ENCODE peak calls at places on chromosome 18, in four cellular contexts. X is GM23338, Z is endodermal cell, M is suprapubic skin. N is an unnamed sample.

GRCh38 chr18:6891788-6892187 is 162.3 kb downstream of the ARHGAP28 start:
- DNase-seq in X (no peak), Z (no peak), M (no peak), N (no peak)

GRCh38 chr18:31225668-31226067 is 63.0 kb upstream of the DSC1 start:
- DNase-seq in X (peak), Z (peak), M (no peak), N (no peak)

GRCh38 chr18:3541549-3542386 is 91.8 kb downstream of the TGIF1 start:
- DNase-seq in X (no peak), Z (no peak), M (no peak), N (no peak)

GRCh38 chr18:23619388-23619873 is 33.1 kb upstream of the NPC1 start:
- DNase-seq in X (peak), Z (no peak), M (no peak), N (no peak)

GRCh38 chr18:32049393-32050161 is 31.0 kb downstream of the RNF125 start:
- DNase-seq in X (no peak), Z (no peak), M (no peak), N (peak)

GRCh38 chr18:23207191-23207955 is 72.1 kb downstream of the CABLES1 start:
- DNase-seq in X (peak), Z (peak), M (peak), N (no peak)

GRCh38 chr18:12408247-12408869 is 629 bp downstream of the PRELID3A start:
- DNase-seq in X (no peak), Z (no peak), M (no peak), N (peak)

GRCh38 chr18:14970027-14970426 is 222.1 kb downstream of the ANKRD30B start:
- DNase-seq in X (no peak), Z (no peak), M (no peak), N (no peak)

GRCh38 chr18:74331404-74331803 is 15.8 kb downstream of the C18orf63 start:
- DNase-seq in X (peak), Z (no peak), M (no peak), N (peak)

GRCh38 chr18:42644729-42645131 is 470.8 kb downstream of the RIT2 start:
- DNase-seq in X (no peak), Z (no peak), M (no peak), N (no peak)

GRCh38 chr18:2657043-2657512 is 1.6 kb downstream of the SMCHD1 start:
- DNase-seq in X (no peak), Z (no peak), M (no peak), N (peak)

GRCh38 chr18:42363446-42363845 is 408.4 kb downstream of the PIK3C3 start:
- DNase-seq in X (no peak), Z (no peak), M (no peak), N (peak)

GRCh38 chr18:5630057-5630765 is 86.4 kb upstream of the EPB41L3 start:
- DNase-seq in X (peak), Z (peak), M (peak), N (peak)

GRCh38 chr18:2536493-2536892 is 34.8 kb downstream of the METTL4 start:
- DNase-seq in X (no peak), Z (no peak), M (no peak), N (no peak)

GRCh38 chr18:54690198-54690597 is 99.2 kb downstream of the DYNAP start:
- DNase-seq in X (no peak), Z (no peak), M (no peak), N (no peak)

GRCh38 chr18:36711014-36711725 is 117.6 kb downstream of the TPGS2 start:
- DNase-seq in X (no peak), Z (no peak), M (no peak), N (no peak)

GRCh38 chr18:53950545-53950944 is 273.9 kb downstream of the MBD2 start:
- DNase-seq in X (peak), Z (no peak), M (no peak), N (no peak)

GRCh38 chr18:79367480-79367879 is 28.2 kb upstream of the NFATC1 start:
- DNase-seq in X (no peak), Z (no peak), M (peak), N (no peak)

GRCh38 chr18:2513616-2514015 is 57.7 kb downstream of the METTL4 start:
- DNase-seq in X (no peak), Z (no peak), M (no peak), N (no peak)

GRCh38 chr18:21110667-21111350 is 804 bp downstream of the ROCK1 start:
- DNase-seq in X (peak), Z (peak), M (no peak), N (peak)

GRCh38 chr18:79695269-79695668 is 15.7 kb downstream of the CTDP1 start:
- DNase-seq in X (no peak), Z (no peak), M (no peak), N (no peak)

GRCh38 chr18:77086656-77087390 is 45.8 kb downstream of the MBP start:
- DNase-seq in X (peak), Z (peak), M (no peak), N (no peak)

GRCh38 chr18:79574938-79575525 is 104.6 kb upstream of the CTDP1 start:
- DNase-seq in X (no peak), Z (peak), M (peak), N (no peak)

GRCh38 chr18:28120811-28121210 is 56.1 kb downstream of the CDH2 start:
- DNase-seq in X (no peak), Z (no peak), M (no peak), N (no peak)

GRCh38 chr18:54923339-54923956 is 35.8 kb downstream of the CCDC68 start:
- DNase-seq in X (no peak), Z (no peak), M (no peak), N (no peak)

GRCh38 chr18:21109936-21110666 is 1.5 kb downstream of the ROCK1 start:
- DNase-seq in X (no peak), Z (no peak), M (no peak), N (peak)

GRCh38 chr18:80197490-80197889 is 49.8 kb downstream of the PARD6G start:
- DNase-seq in X (no peak), Z (peak), M (no peak), N (no peak)

GRCh38 chr18:3920832-3921231 is 470.9 kb downstream of the TGIF1 start:
- DNase-seq in X (no peak), Z (no peak), M (no peak), N (no peak)

GRCh38 chr18:55398858-55399257 is 189.1 kb downstream of the TCF4 start:
- DNase-seq in X (no peak), Z (no peak), M (no peak), N (no peak)

GRCh38 chr18:11391636-11392035 is 217.8 kb upstream of the SLC35G4 start:
- DNase-seq in X (no peak), Z (no peak), M (no peak), N (no peak)

GRCh38 chr18:55073116-55073515 is 113.9 kb upstream of the CCDC68 start:
- DNase-seq in X (no peak), Z (no peak), M (no peak), N (no peak)

GRCh38 chr18:23972416-23972815 is 42.1 kb upstream of the TTC39C start:
- DNase-seq in X (no peak), Z (no peak), M (no peak), N (no peak)

GRCh38 chr18:77077836-77078456 is 54.6 kb downstream of the MBP start:
- DNase-seq in X (no peak), Z (no peak), M (no peak), N (no peak)

GRCh38 chr18:22170421-22171262 is 1.3 kb downstream of the GATA6 start:
- DNase-seq in X (peak), Z (peak), M (peak), N (peak)

GRCh38 chr18:49669403-49669802 is 107.5 kb downstream of the LIPG start:
- DNase-seq in X (no peak), Z (no peak), M (no peak), N (no peak)

GRCh38 chr18:2417861-2418610 is 153.3 kb downstream of the METTL4 start:
- DNase-seq in X (no peak), Z (no peak), M (no peak), N (no peak)

GRCh38 chr18:35041752-35042379 is 653 bp downstream of the MAPRE2 start:
- DNase-seq in X (no peak), Z (peak), M (no peak), N (no peak)
- TF ChIP-seq CTCF in X (no peak), Z (peak), M (no peak), N (no peak)

DNA sequence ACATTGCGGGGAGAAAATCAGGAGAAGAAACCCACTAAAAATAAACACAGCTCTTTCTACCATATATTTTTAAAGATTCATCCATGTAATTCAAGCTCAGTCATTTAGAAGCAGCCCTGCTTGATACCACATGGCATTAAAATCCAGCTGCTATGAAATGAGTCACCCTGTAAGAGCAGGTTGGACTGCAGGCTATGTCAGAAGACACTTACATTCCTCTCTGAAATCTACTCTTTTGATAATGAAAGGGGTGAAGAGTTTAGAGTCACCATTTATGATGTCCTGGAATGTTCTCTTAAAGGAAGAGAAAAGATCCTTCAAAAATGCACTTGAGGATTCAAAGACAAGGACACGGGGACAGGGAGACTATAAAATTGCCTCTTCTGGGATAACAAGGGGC is 100.6 kb upstream of the APCDD1 start:
- DNase-seq in X (no peak), Z (no peak), M (no peak), N (peak)
- H3K4me3 ChIP-seq in X (no peak), Z (no peak), M (no peak), N (no peak)

DNA sequence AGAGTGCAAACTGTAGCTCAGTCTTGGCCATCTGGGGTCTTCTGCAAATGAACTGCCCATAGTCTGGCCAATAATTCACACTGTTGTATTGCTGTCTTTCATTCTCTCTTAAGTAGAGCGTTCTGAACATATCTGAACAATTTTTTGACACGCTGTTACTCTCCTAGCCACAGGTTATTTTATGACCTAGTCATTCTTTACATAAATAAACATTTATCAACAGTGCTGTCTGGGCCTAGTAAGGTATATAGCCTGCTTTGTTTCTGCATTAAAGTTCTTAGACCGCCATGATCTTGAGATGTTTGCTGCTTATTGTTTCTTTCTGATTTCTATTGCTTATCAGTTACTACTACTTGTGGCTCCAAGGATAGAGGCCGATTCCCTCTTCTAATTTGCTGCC is 226.4 kb downstream of the NEDD4L start:
- DNase-seq in X (no peak), Z (no peak), M (no peak), N (no peak)
- H3K27ac ChIP-seq in X (no peak), Z (no peak), M (peak), N (no peak)

GRCh38 chr18:8525692-8526091 is 83.5 kb upstream of the RAB12 start:
- DNase-seq in X (peak), Z (peak), M (no peak), N (no peak)
- TF ChIP-seq CTCF in X (peak), Z (peak), M (no peak), N (peak)

DNA sequence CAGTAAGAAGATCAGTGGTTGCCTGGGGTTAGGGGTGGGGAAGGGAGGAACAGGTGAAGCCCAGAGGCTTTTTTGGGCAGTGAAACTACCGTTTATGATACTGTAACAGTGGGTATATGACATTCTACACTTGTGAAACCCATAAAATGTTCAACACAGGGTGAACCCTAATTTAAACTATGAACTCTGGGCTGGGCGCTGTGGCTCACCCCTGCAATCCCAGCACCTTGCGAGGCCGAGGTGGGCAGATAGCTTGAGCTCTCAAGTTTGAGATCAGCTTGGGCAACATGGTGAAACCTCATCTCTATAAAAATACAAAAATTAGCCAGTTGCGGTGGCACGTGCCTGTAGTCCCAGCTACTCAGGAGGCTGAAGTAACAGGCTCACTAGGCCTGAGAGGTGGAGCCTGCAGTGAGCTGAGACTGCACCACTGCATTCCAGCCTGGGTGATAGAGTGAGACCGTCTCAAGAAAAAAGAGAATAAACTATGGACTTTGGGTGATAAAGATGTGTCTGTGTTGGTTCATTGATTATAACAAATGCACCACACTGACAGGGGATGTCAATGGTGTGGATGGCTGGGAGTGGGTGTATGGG is 17.6 kb upstream of the USP14 start:
- DNase-seq in X (no peak), Z (no peak), M (no peak), N (no peak)
- H3K4me3 ChIP-seq in X (no peak), Z (no peak), M (no peak), N (no peak)

GRCh38 chr18:44500820-44501670 is 179.6 kb upstream of the SETBP1 start:
- DNase-seq in X (no peak), Z (no peak), M (no peak), N (no peak)
- H3K27ac ChIP-seq in X (no peak), Z (no peak), M (no peak), N (no peak)

GRCh38 chr18:69635482-69635881 is 234.8 kb downstream of the DOK6 start:
- DNase-seq in X (no peak), Z (no peak), M (no peak), N (no peak)
- TF ChIP-seq CTCF in X (no peak), Z (no peak), M (no peak), N (no peak)

DNA sequence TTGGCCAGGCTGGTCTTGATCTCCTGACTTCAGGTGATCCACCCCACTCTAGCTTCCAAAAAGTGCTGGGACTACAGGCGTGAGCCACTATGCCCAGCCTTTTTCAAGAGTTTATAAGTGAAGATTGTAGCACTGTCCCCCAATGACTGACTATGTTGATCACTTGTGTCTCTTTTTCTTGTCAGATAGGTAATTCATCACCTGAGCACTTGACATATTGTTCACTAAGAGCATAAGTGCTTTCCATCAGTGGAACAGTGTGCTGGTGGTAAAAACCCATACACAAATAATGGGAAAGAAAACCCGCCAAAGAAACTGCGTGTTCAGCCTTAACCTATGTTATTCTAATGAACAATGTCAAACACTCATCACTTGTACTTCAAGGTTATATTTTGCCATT is 414.4 kb upstream of the CDH7 start:
- DNase-seq in X (no peak), Z (no peak), M (no peak), N (no peak)
- H3K4me3 ChIP-seq in X (no peak), Z (no peak), M (no peak), N (no peak)